ENCODE peak calls at places on chromosomes 11 and 22, in nine cellular contexts. P, B, V, H, G, O, E, Y and U are unnamed samples.

GRCh38 chr11:59801160-59801706 is 9.3 kb downstream of the MRPL16 start:
- ATAC-seq in P (no peak), O (no peak), H (no peak), V (no peak), B (no peak), E (no peak), G (no peak), Y (no peak), U (no peak)

GRCh38 chr11:43546561-43547410 is 133.8 kb upstream of the HSD17B12 start:
- ATAC-seq in B (peak; percentile 11), Y (peak; percentile 55), P (peak; percentile 35), H (peak; percentile 42), O (peak; percentile 40), V (peak; percentile 19), E (no peak), G (no peak), U (no peak)

GRCh38 chr11:17076517-17077239 is 789 bp downstream of the RPS13 start:
- ATAC-seq in E (no peak), H (no peak), P (no peak), G (no peak), Y (no peak), V (no peak), B (no peak), O (peak; percentile 10), U (no peak)

GRCh38 chr11:110389946-110390345 is 39.8 kb upstream of the FDX1 start:
- ATAC-seq in H (no peak), P (no peak), O (no peak), E (no peak), B (no peak), Y (no peak), V (no peak), G (no peak), U (no peak)

GRCh38 chr11:32821517-32821916 is 8.2 kb upstream of the PRRG4 start:
- ATAC-seq in V (no peak), H (no peak), P (no peak), Y (no peak), E (no peak), B (no peak), G (no peak), O (no peak), U (no peak)

GRCh38 chr11:101915811-101916291 is 471 bp downstream of the ANGPTL5 start:
- ATAC-seq in V (no peak), O (peak; percentile 19), H (no peak), E (no peak), Y (peak; percentile 24), P (peak; percentile 23), G (peak; percentile 35), B (peak; percentile 45), U (no peak)

GRCh38 chr11:93730108-93731107 is 10.9 kb downstream of the TAF1D start:
- ATAC-seq in Y (no peak), P (no peak), H (no peak), O (no peak), G (no peak), B (no peak), V (no peak), E (no peak), U (no peak)

GRCh38 chr11:75549370-75549958 is 12.6 kb upstream of the SERPINH1 start:
- ATAC-seq in O (no peak), V (no peak), P (no peak), G (no peak), H (no peak), E (no peak), Y (no peak), B (no peak), U (no peak)

GRCh38 chr22:28208036-28208435 is 289.0 kb upstream of the PITPNB start:
- ATAC-seq in B (no peak), Y (no peak), E (peak; percentile 16), V (no peak), H (no peak), O (no peak), P (no peak), G (no peak), U (no peak)

GRCh38 chr11:111450480-111451320 is 61.5 kb downstream of the BTG4 start:
- ATAC-seq in E (no peak), B (no peak), P (no peak), O (no peak), Y (no peak), H (no peak), G (no peak), V (no peak), U (no peak)

GRCh38 chr22:45159652-45160462 is 3.9 kb upstream of the NUP50 start:
- ATAC-seq in O (no peak), V (no peak), B (no peak), H (peak; percentile 31), E (no peak), Y (peak; percentile 68), G (no peak), P (no peak), U (no peak)

GRCh38 chr11:120900642-120901041 is 123.3 kb upstream of the TBCEL start:
- ATAC-seq in B (no peak), G (peak; percentile 47), H (no peak), O (no peak), E (peak; percentile 76), V (no peak), Y (no peak), P (no peak), U (no peak)

GRCh38 chr11:129895126-129896041 is at the start of gene NFRKB:
- ATAC-seq in G (peak; percentile 98), H (peak; percentile 99), B (peak; percentile 99), P (peak; percentile 98), Y (peak; percentile 96), E (peak; percentile 99), O (peak; percentile 100), V (peak; percentile 98), U (peak; percentile 99)

GRCh38 chr11:129620705-129621104 is 194.9 kb upstream of the TMEM45B start:
- ATAC-seq in H (no peak), O (peak; percentile 94), G (no peak), V (no peak), P (peak; percentile 35), B (no peak), E (no peak), Y (no peak), U (no peak)

GRCh38 chr22:20583471-20583922 is 76.1 kb downstream of the MED15 start:
- ATAC-seq in O (no peak), G (peak; percentile 45), P (no peak), Y (peak; percentile 18), H (no peak), V (no peak), E (no peak), B (peak; percentile 41), U (no peak)

GRCh38 chr11:102491969-102492368 is 38.6 kb downstream of the MMP7 start:
- ATAC-seq in H (no peak), Y (no peak), P (no peak), E (no peak), G (no peak), V (no peak), O (no peak), B (no peak), U (no peak)

DNA sequence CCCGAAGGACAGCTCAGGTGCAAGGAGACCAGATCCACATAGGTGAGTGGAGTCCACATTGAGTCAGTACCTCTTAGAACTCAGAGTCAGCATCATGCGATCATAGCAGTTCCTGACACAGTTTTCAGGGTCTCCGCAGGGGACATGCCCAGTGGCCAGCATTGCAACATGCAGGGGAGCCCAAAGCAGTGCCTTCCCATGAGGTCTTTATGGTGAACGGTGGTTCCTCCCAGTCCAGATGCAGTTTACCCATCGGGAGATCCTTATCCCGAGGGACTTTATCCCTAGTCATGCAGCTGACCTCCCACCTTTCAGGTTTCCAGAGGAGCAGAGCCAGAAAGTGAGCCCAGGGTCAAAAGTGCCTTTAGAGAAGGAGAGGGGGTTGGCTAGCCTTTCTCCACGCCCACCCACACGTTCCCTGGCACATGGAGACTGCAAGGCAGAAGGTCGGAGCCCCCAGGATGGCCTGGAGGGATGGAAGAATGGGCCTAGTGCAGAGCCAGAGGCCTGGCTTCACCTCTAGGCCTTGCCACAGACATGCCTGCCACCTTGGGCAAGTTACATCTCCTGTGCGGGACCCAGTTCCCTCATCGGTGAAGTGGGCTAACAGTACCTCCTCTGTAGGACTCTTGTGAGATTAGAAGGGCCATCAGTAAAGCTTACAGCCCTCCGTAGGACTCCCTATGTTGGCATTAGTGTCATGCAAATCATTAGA is 6.4 kb downstream of the KCTD17 start:
- ATAC-seq in V (no peak), Y (no peak), B (no peak), O (no peak), G (no peak), H (no peak), E (no peak), P (no peak), U (no peak)
- H3K27ac ChIP-seq in V (no peak overlapping the region), Y (no peak overlapping the region), B (no peak overlapping the region), O (no peak overlapping the region), G (no peak overlapping the region), H (no peak overlapping the region), E (no peak overlapping the region), P (no peak overlapping the region), U (no peak overlapping the region)

GRCh38 chr11:35887737-35888136 is 56.1 kb upstream of the LDLRAD3 start:
- ATAC-seq in V (no peak), Y (no peak), G (no peak), O (no peak), H (no peak), B (no peak), E (no peak), P (no peak), U (no peak)
- H3K27ac ChIP-seq in V (no peak overlapping the region), Y (no peak overlapping the region), G (no peak overlapping the region), O (no peak overlapping the region), H (no peak overlapping the region), B (no peak overlapping the region), E (no peak overlapping the region), P (no peak overlapping the region), U (no peak overlapping the region)

DNA sequence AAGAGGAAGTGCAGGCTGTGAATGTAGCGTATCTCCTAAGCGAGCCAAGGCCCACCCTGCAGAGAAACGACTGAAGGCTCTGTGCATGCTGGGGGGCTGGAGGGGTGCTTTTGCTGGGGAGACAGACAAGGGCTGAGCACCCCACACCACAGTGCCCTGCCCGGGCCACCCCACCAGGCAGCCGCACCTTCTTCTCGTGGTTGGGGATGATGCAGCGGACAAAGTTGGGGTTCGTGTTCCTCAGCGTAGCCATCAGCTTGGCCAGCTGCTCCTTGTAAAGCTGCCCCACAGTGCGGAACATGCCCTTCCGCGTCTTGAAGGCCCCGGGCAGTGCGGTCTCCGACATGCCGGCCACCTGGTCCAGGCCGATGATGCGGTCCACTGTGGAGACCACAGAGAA is 53.3 kb downstream of the APOL1 start:
- ATAC-seq in E (no peak), V (no peak), Y (no peak), H (no peak), B (no peak), P (no peak), O (no peak), G (no peak), U (no peak)
- H3K27ac ChIP-seq in E (peak overlapping the region; percentile 26), V (no peak overlapping the region), Y (no peak overlapping the region), H (no peak overlapping the region), B (peak overlapping the region; percentile 6), P (no peak overlapping the region), O (peak overlapping the region; percentile 8), G (no peak overlapping the region), U (peak overlapping the region; percentile 89)

GRCh38 chr11:8720376-8720775 is 37.8 kb downstream of the RPL27A start:
- ATAC-seq in B (no peak), H (no peak), O (no peak), Y (no peak), G (no peak), V (no peak), P (no peak), E (no peak), U (no peak)
- H3K27ac ChIP-seq in B (peak overlapping the region; percentile 90), H (peak overlapping the region; percentile 89), O (peak overlapping the region; percentile 76), Y (no peak overlapping the region), G (peak overlapping the region; percentile 74), V (peak overlapping the region; percentile 80), P (no peak overlapping the region), E (peak overlapping the region; percentile 99), U (peak overlapping the region; percentile 96)